ENCODE peak calls at places on chromosomes 12 and 14, in seven cellular contexts. K is mesenchymal stem cell, C is H9, R is mesendoderm, I is neuronal stem cell, N is IMR-90, G is trophoblast cell. D is an unnamed sample.

GRCh38 chr12:12807970-12808702 is 5.0 kb upstream of the DDX47 start:
- DNase-seq in K (peak), C (no peak), R (no peak), I (no peak), N (peak), G (no peak), D (no peak)

GRCh38 chr12:77087427-77087826 is 22.1 kb upstream of the E2F7 start:
- DNase-seq in K (no peak), C (no peak), R (no peak), I (no peak), N (peak), G (no peak), D (no peak)

GRCh38 chr14:94021001-94021400 is 5.1 kb upstream of the OTUB2 start:
- DNase-seq in K (no peak), C (no peak), R (no peak), I (no peak), N (peak), G (no peak), D (no peak)

GRCh38 chr14:76771432-76771980 is 10.2 kb downstream of the VASH1 start:
- DNase-seq in K (no peak), C (peak), R (no peak), I (no peak), N (no peak), G (no peak), D (peak)

GRCh38 chr14:51735851-51736250 is 84.1 kb downstream of the FRMD6 start:
- DNase-seq in K (no peak), C (no peak), R (no peak), I (no peak), N (no peak), G (no peak), D (no peak)

GRCh38 chr12:109734219-109735000 is 20.8 kb downstream of the FAM222A start:
- DNase-seq in K (peak), C (peak), R (peak), I (no peak), N (peak), G (no peak), D (peak)

GRCh38 chr12:113747048-113747447 is 219.1 kb downstream of the RBM19 start:
- DNase-seq in K (no peak), C (no peak), R (peak), I (no peak), N (no peak), G (no peak), D (no peak)

GRCh38 chr12:41709012-41709411 is 435.7 kb downstream of the GXYLT1 start:
- DNase-seq in K (no peak), C (no peak), R (peak), I (no peak), N (no peak), G (no peak), D (no peak)

GRCh38 chr12:104796475-104796862 is 161.6 kb downstream of the SLC41A2 start:
- DNase-seq in K (no peak), C (no peak), R (no peak), I (no peak), N (no peak), G (no peak), D (no peak)

GRCh38 chr12:92928431-92928961 is 599 bp downstream of the EEA1 start:
- DNase-seq in K (peak), C (no peak), R (no peak), I (no peak), N (no peak), G (no peak), D (no peak)

GRCh38 chr14:79016828-79017505 is 846.8 kb downstream of the NRXN3 start:
- DNase-seq in K (peak), C (no peak), R (no peak), I (no peak), N (peak), G (no peak), D (no peak)

GRCh38 chr12:1760566-1761382 is 59.6 kb upstream of the LRTM2 start:
- DNase-seq in K (peak), C (no peak), R (peak), I (no peak), N (peak), G (peak), D (no peak)

GRCh38 chr12:47990351-47991105 is 13.7 kb downstream of the COL2A1 start:
- DNase-seq in K (no peak), C (no peak), R (no peak), I (no peak), N (peak), G (no peak), D (no peak)

GRCh38 chr12:130920711-130921381 is 32.9 kb upstream of the ADGRD1 start:
- DNase-seq in K (peak), C (no peak), R (no peak), I (no peak), N (peak), G (no peak), D (no peak)

GRCh38 chr12:14768823-14769405 is 34.4 kb downstream of the WBP11 start:
- DNase-seq in K (peak), C (peak), R (peak), I (no peak), N (peak), G (peak), D (peak)

GRCh38 chr12:30002677-30003076 is 218.9 kb upstream of the TMTC1 start:
- DNase-seq in K (no peak), C (no peak), R (peak), I (no peak), N (no peak), G (no peak), D (no peak)

GRCh38 chr14:23376477-23377200 is at the start of gene CMTM5:
- DNase-seq in K (no peak), C (peak), R (peak), I (peak), N (no peak), G (no peak), D (peak)

GRCh38 chr12:121860257-121860656 is 1.6 kb upstream of the HPD start:
- DNase-seq in K (peak), C (no peak), R (peak), I (no peak), N (no peak), G (no peak), D (no peak)

GRCh38 chr12:8665729-8666128 is 3.1 kb upstream of the MFAP5 start:
- DNase-seq in K (no peak), C (no peak), R (no peak), I (no peak), N (no peak), G (no peak), D (no peak)

GRCh38 chr12:57868870-57869609 is 22.5 kb upstream of the CTDSP2 start:
- DNase-seq in K (no peak), C (peak), R (no peak), I (no peak), N (no peak), G (no peak), D (peak)

GRCh38 chr14:23518716-23519115 is 32.8 kb downstream of the ZFHX2 start:
- DNase-seq in K (no peak), C (no peak), R (peak), I (no peak), N (no peak), G (no peak), D (peak)

DNA sequence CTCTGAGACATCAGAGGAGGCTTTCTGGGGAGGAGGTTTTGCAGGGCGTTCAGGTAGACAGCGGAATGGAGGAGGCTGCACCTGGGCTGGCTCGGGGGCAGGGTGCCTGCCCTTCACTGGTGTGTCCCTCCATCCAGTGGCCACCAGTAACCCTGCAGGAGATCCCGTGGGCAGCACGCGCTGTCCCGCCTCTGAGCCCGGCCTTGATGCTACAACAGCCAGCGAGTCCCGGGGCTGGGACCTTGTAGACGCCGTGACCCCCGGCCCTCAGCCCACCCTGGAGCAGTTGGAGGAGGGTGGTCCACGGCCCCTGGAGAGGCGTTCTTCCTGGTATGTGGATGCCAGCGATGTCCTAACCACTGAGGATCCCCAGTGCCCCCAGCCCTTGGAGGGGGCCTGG is 10.0 kb upstream of the ADSS1 start:
- DNase-seq in K (no peak), C (no peak), R (no peak), I (no peak), N (no peak), G (no peak), D (no peak)
- H3K4ac ChIP-seq in K (no peak), C (no peak), R (no peak), I (no peak), N (no peak), G (no peak), D (no peak)

DNA sequence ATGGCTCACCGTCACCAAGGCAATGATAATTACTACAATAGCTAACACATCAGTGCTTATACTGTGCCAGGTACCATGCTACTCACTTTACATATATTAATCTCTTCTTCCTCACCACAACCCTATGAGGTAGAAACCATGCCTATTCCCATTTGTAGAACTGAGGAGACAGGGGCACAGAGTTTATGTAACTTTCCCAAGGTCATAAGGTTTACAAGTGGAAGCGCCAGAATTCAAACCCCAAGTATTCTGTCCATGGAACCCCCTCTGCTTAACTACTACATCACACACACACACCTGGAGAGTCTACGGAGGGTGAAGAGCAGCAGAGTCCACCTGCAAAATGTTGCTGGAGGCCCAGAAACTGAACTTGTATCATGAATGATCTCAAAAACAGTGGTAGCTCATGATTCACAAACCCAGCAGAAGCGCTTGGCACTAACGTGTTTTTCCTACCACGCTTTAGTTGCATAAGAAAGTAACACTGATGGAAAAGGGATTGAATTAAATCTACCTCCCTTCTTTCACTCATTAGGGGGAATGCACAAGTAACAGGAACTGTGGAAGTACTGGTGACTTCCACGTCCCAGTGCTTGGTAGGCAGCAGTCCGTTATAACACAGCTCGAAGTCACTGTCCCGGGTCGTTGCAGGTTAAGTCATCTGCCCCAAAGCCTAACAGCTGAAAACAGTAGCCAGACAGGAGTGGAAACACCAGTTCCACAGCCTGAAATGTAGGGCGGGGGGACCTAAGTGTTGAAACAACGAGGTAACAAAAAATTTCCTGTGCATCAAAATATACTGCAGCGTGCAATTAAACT is 2.0 kb downstream of the ITPR2 start:
- DNase-seq in K (peak), C (peak), R (peak), I (no peak), N (no peak), G (peak), D (no peak)
- H3K4ac ChIP-seq in K (no peak), C (no peak), R (no peak), I (no peak), N (no peak), G (peak), D (no peak)

GRCh38 chr12:56041579-56042429 is at the start of gene RPS26:
- DNase-seq in K (peak), C (peak), R (peak), I (peak), N (peak), G (peak), D (peak)
- H3K4ac ChIP-seq in K (peak), C (no peak), R (peak), I (no peak), N (peak), G (peak), D (peak)

DNA sequence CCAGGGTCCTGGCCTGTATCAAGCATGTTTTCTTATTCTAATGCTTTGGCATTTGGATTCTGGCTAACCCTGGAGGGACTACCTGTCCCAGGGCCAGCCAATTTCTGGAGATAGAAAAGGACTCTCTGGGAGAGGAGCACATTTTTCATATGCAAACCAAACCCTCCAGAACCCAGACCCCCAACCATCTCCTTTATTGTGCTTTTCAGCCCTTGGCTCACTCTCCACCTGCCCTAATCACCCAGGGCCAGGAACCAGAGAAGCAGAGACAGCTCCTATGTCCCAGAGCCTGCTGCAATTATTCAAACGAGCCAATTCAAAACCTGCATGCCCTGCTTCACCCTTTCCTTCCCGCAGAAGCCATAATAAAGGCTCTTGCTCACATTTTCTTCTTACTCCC is 23.8 kb downstream of the HSPB8 start:
- DNase-seq in K (no peak), C (no peak), R (no peak), I (no peak), N (no peak), G (no peak), D (peak)
- H3K4ac ChIP-seq in K (no peak), C (no peak), R (no peak), I (no peak), N (no peak), G (no peak), D (no peak)

GRCh38 chr12:102504280-102504679 is 23.9 kb upstream of the IGF1 start:
- DNase-seq in K (no peak), C (no peak), R (no peak), I (no peak), N (no peak), G (no peak), D (no peak)
- H3K4ac ChIP-seq in K (no peak), C (no peak), R (no peak), I (no peak), N (no peak), G (no peak), D (no peak)

GRCh38 chr12:63880742-63881141 is 36.2 kb downstream of the SRGAP1 start:
- DNase-seq in K (no peak), C (no peak), R (no peak), I (no peak), N (no peak), G (no peak), D (no peak)
- H3K4ac ChIP-seq in K (no peak), C (no peak), R (no peak), I (no peak), N (no peak), G (no peak), D (no peak)

D was measured in H1.